ENCODE peak calls at places on chromosomes 3 and 15, in nine cellular contexts. Z is NCI-H345; V is HuH-7; A is mesenteric fat pad; H is ascending aorta; W is DMS 273 treated with DMSO at 0.1 percent for 48 hours; P is activated CD4-positive, alpha-beta T cell treated with anti-CD3 and anti-CD28 coated beads, Interleukin-2, amount 50 U/mL, for 24 hours; U is stomach; K is GM13976. T is an unnamed sample.

GRCh38 chr3:10328460-10329071 is 7.7 kb upstream of the SEC13 start:
- DNase-seq in Z (no peak), V (no peak), A (no peak), H (no peak), W (no peak), P (no peak), U (no peak), K (no peak), T (no peak)

GRCh38 chr3:44235604-44236484 is 5.8 kb upstream of the TOPAZ1 start:
- DNase-seq in Z (peak), V (peak), A (no peak), H (peak), W (peak), P (no peak), U (peak), K (peak), T (peak)

GRCh38 chr3:146308682-146309081 is 57.8 kb upstream of the PLSCR4 start:
- DNase-seq in Z (no peak), V (no peak), A (no peak), H (no peak), W (no peak), P (no peak), U (no peak), K (no peak), T (no peak)

GRCh38 chr15:58109419-58109818 is 28.8 kb upstream of the AQP9 start:
- DNase-seq in Z (no peak), V (no peak), A (no peak), H (no peak), W (no peak), P (no peak), U (no peak), K (no peak), T (no peak)

GRCh38 chr3:28553175-28553574 is 204.6 kb upstream of the AZI2 start:
- DNase-seq in Z (no peak), V (no peak), A (no peak), H (no peak), W (no peak), P (no peak), U (no peak), K (no peak), T (no peak)

GRCh38 chr3:63639821-63640220 is 12.7 kb upstream of the SNTN start:
- DNase-seq in Z (no peak), V (no peak), A (no peak), H (no peak), W (no peak), P (no peak), U (no peak), K (no peak), T (no peak)

GRCh38 chr15:77889009-77889806 is 188.3 kb downstream of the TBC1D2B start:
- DNase-seq in Z (no peak), V (no peak), A (no peak), H (peak), W (no peak), P (no peak), U (no peak), K (no peak), T (no peak)

GRCh38 chr15:23073890-23074631 is 34.7 kb upstream of the TUBGCP5 start:
- DNase-seq in Z (peak), V (no peak), A (no peak), H (no peak), W (no peak), P (no peak), U (no peak), K (no peak), T (peak)

GRCh38 chr3:146156801-146157310 is 4.1 kb downstream of the PLOD2 start:
- DNase-seq in Z (no peak), V (no peak), A (no peak), H (no peak), W (no peak), P (no peak), U (peak), K (no peak), T (no peak)

GRCh38 chr3:172630316-172630715 is 80.6 kb downstream of the NCEH1 start:
- DNase-seq in Z (no peak), V (no peak), A (no peak), H (no peak), W (no peak), P (no peak), U (no peak), K (no peak), T (no peak)

GRCh38 chr3:185351371-185351770 is 11.6 kb upstream of the MAP3K13 start:
- DNase-seq in Z (no peak), V (no peak), A (no peak), H (no peak), W (no peak), P (no peak), U (no peak), K (no peak), T (no peak)

GRCh38 chr15:79310985-79311900 is at the start of gene TMED3:
- DNase-seq in Z (peak), V (peak), A (no peak), H (peak), W (peak), P (peak), U (peak), K (peak), T (peak)

GRCh38 chr15:101083336-101084045 is 164.3 kb downstream of the LRRK1 start:
- DNase-seq in Z (no peak), V (no peak), A (no peak), H (no peak), W (no peak), P (no peak), U (peak), K (no peak), T (no peak)

GRCh38 chr3:186046838-186047237 is 62.1 kb downstream of the ETV5 start:
- DNase-seq in Z (no peak), V (no peak), A (no peak), H (no peak), W (no peak), P (no peak), U (no peak), K (no peak), T (no peak)

GRCh38 chr15:61421470-61421869 is 192.4 kb upstream of the RORA start:
- DNase-seq in Z (no peak), V (no peak), A (no peak), H (no peak), W (no peak), P (no peak), U (no peak), K (no peak), T (no peak)

GRCh38 chr15:31571676-31572075 is 245.0 kb downstream of the KLF13 start:
- DNase-seq in Z (no peak), V (no peak), A (no peak), H (no peak), W (no peak), P (no peak), U (no peak), K (no peak), T (no peak)

GRCh38 chr15:100959066-100960050 is 40.2 kb downstream of the LRRK1 start:
- DNase-seq in Z (no peak), V (no peak), A (no peak), H (no peak), W (no peak), P (no peak), U (no peak), K (no peak), T (no peak)

GRCh38 chr15:69665641-69666091 is 213.0 kb downstream of the RPLP1 start:
- DNase-seq in Z (peak), V (no peak), A (peak), H (no peak), W (no peak), P (no peak), U (no peak), K (peak), T (no peak)

GRCh38 chr15:57550640-57551039 is 41.1 kb upstream of the MYZAP start:
- DNase-seq in Z (no peak), V (no peak), A (no peak), H (no peak), W (no peak), P (no peak), U (peak), K (no peak), T (no peak)

GRCh38 chr3:146133436-146133835 is 27.5 kb downstream of the PLOD2 start:
- DNase-seq in Z (no peak), V (no peak), A (no peak), H (no peak), W (peak), P (no peak), U (no peak), K (no peak), T (no peak)

GRCh38 chr3:197031315-197032285 is 2.0 kb upstream of the MELTF start:
- DNase-seq in Z (no peak), V (peak), A (peak), H (peak), W (no peak), P (no peak), U (peak), K (no peak), T (no peak)

GRCh38 chr15:101063891-101064794 is 145.0 kb downstream of the LRRK1 start:
- DNase-seq in Z (no peak), V (no peak), A (peak), H (peak), W (no peak), P (no peak), U (peak), K (no peak), T (no peak)

T was measured in NCI-H1092.